ENCODE peak calls at places on chromosomes 7 and 10, in eight cellular contexts. A, Q, F, N, C, Y, H and T are unnamed samples.

GRCh38 chr10:2968401-2968800 is 98.9 kb upstream of the PFKP start:
- DNase-seq in A (no peak), F (peak; percentile 85), Q (no peak), Y (no peak), N (no peak), C (no peak), H (peak; percentile 67), T (no peak)

GRCh38 chr10:102744374-102745051 is 765 bp downstream of the WBP1L start:
- DNase-seq in Y (peak; percentile 31), H (peak; percentile 16), A (no peak), Q (no peak), C (no peak), N (no peak), F (no peak), T (peak; percentile 76)

GRCh38 chr10:62719058-62719457 is 85.5 kb upstream of the ADO start:
- DNase-seq in A (no peak), H (no peak), Q (no peak), Y (no peak), C (no peak), N (no peak), F (no peak), T (no peak)

GRCh38 chr7:39054731-39055130 is 77.0 kb downstream of the POU6F2 start:
- DNase-seq in Y (no peak), Q (no peak), A (no peak), N (no peak), H (no peak), C (no peak), F (no peak), T (no peak)

GRCh38 chr10:17213646-17214349 is 12.3 kb upstream of the TRDMT1 start:
- DNase-seq in H (peak; percentile 83), Q (no peak), F (peak; percentile 71), A (peak; percentile 70), C (peak; percentile 41), N (no peak), Y (no peak), T (no peak)

GRCh38 chr7:44761207-44762161 is 12.8 kb downstream of the ZMIZ2 start:
- DNase-seq in C (no peak), A (peak; percentile 41), Q (no peak), N (no peak), F (no peak), H (no peak), Y (peak; percentile 89), T (no peak)

GRCh38 chr7:20561466-20561865 is 54.0 kb upstream of the ABCB5 start:
- DNase-seq in Y (no peak), Q (no peak), N (no peak), F (peak; percentile 52), C (no peak), A (no peak), H (no peak), T (no peak)

GRCh38 chr7:135490783-135491182 is 19.1 kb downstream of the CNOT4 start:
- DNase-seq in C (peak; percentile 37), Q (no peak), F (peak; percentile 52), Y (peak; percentile 53), A (peak; percentile 15), N (no peak), H (peak; percentile 60), T (no peak)

GRCh38 chr10:10872035-10872673 is 145.5 kb upstream of the CELF2 start:
- DNase-seq in Y (no peak), H (peak; percentile 96), F (peak; percentile 98), A (peak; percentile 80), N (no peak), C (no peak), Q (no peak), T (no peak)

GRCh38 chr10:22002531-22003110 is 909 bp downstream of the DNAJC1 start:
- DNase-seq in F (peak; percentile 66), Q (peak; percentile 15), H (peak; percentile 63), Y (no peak), N (no peak), A (peak; percentile 66), C (peak; percentile 13), T (no peak)

GRCh38 chr7:46448478-46448877 is 527.4 kb upstream of the IGFBP3 start:
- DNase-seq in A (no peak), Q (no peak), F (no peak), H (no peak), C (no peak), N (no peak), Y (no peak), T (no peak)

GRCh38 chr7:126501617-126502016 is 751.1 kb downstream of the GRM8 start:
- DNase-seq in Y (no peak), Q (no peak), N (no peak), C (no peak), H (no peak), F (no peak), A (no peak), T (no peak)

GRCh38 chr7:55058314-55058713 is 39.5 kb downstream of the EGFR start:
- DNase-seq in C (no peak), A (no peak), N (no peak), Q (no peak), H (no peak), Y (no peak), F (no peak), T (no peak)

GRCh38 chr10:101576229-101576863 is 11.7 kb downstream of the POLL start:
- DNase-seq in H (peak; percentile 38), F (no peak), Q (no peak), A (peak; percentile 39), N (no peak), Y (no peak), C (peak; percentile 58), T (no peak)

GRCh38 chr7:818031-818699 is 14.1 kb upstream of the SUN1 start:
- DNase-seq in Y (no peak), F (peak; percentile 69), H (peak; percentile 85), A (peak; percentile 57), N (no peak), Q (no peak), C (peak; percentile 58), T (no peak)
- H3K4me3 ChIP-seq in Y (peak overlapping the region; percentile 91), F (no peak overlapping the region), H (no peak overlapping the region), A (peak overlapping the region; percentile 82), N (peak overlapping the region; percentile 89), Q (no peak overlapping the region), C (no peak overlapping the region), T (peak overlapping the region; percentile 99)

GRCh38 chr7:158247758-158248487 is 339.7 kb downstream of the PTPRN2 start:
- DNase-seq in H (no peak), F (no peak), A (no peak), Q (no peak), N (no peak), C (no peak), Y (peak; percentile 20), T (no peak)

GRCh38 chr7:158246960-158247673 is 340.5 kb downstream of the PTPRN2 start:
- DNase-seq in C (no peak), H (no peak), Q (no peak), F (no peak), A (no peak), Y (peak; percentile 14), N (no peak), T (no peak)

GRCh38 chr7:158244873-158245723 is 342.5 kb downstream of the PTPRN2 start:
- DNase-seq in C (no peak), H (no peak), A (no peak), F (no peak), Y (peak; percentile 22), N (no peak), Q (no peak), T (peak; percentile 58)

GRCh38 chr7:158245724-158246041 is 341.9 kb downstream of the PTPRN2 start:
- DNase-seq in H (no peak), F (no peak), Q (no peak), C (no peak), A (no peak), Y (peak; percentile 23), N (no peak), T (no peak)

GRCh38 chr7:158246272-158246959 is 341.2 kb downstream of the PTPRN2 start:
- DNase-seq in A (no peak), Y (peak; percentile 22), Q (no peak), C (no peak), F (no peak), H (no peak), N (no peak), T (no peak)
- H3K9me3 ChIP-seq in A (peaks cover 8% of the 10 kb centered on the region), Y (no peaks in the 10 kb centered on the region), Q (no peaks in the 10 kb centered on the region), C (peaks cover 2% of the 10 kb centered on the region), F (peaks cover 19% of the 10 kb centered on the region), H (peaks cover 55% of the 10 kb centered on the region), N (peaks cover 27% of the 10 kb centered on the region), T (no peaks in the 10 kb centered on the region)

GRCh38 chr10:8052344-8052969 is 2.0 kb upstream of the GATA3 start:
- DNase-seq in A (peak; percentile 31), C (no peak), H (no peak), F (no peak), Y (no peak), Q (no peak), N (no peak), T (no peak)

GRCh38 chr10:8050561-8051108 is 3.9 kb upstream of the GATA3 start:
- DNase-seq in Q (no peak), Y (peak; percentile 42), C (peak; percentile 78), F (no peak), H (peak; percentile 18), A (peak; percentile 32), N (no peak), T (no peak)

GRCh38 chr10:8052970-8053445 is 1.5 kb upstream of the GATA3 start:
- DNase-seq in F (no peak), A (no peak), H (no peak), C (no peak), N (no peak), Y (no peak), Q (no peak), T (no peak)

GRCh38 chr10:8051109-8051781 is 3.2 kb upstream of the GATA3 start:
- DNase-seq in F (no peak), Y (no peak), H (no peak), C (no peak), Q (no peak), N (no peak), A (no peak), T (no peak)

GRCh38 chr10:8051851-8052257 is 2.6 kb upstream of the GATA3 start:
- DNase-seq in A (no peak), Q (no peak), Y (no peak), C (no peak), H (no peak), N (no peak), F (no peak), T (no peak)
- H3K27ac ChIP-seq in A (no peak overlapping the region), Q (peak overlapping the region; percentile 7), Y (no peak overlapping the region), C (no peak overlapping the region), H (no peak overlapping the region), N (no peak overlapping the region), F (no peak overlapping the region), T (no peak overlapping the region)

DNA sequence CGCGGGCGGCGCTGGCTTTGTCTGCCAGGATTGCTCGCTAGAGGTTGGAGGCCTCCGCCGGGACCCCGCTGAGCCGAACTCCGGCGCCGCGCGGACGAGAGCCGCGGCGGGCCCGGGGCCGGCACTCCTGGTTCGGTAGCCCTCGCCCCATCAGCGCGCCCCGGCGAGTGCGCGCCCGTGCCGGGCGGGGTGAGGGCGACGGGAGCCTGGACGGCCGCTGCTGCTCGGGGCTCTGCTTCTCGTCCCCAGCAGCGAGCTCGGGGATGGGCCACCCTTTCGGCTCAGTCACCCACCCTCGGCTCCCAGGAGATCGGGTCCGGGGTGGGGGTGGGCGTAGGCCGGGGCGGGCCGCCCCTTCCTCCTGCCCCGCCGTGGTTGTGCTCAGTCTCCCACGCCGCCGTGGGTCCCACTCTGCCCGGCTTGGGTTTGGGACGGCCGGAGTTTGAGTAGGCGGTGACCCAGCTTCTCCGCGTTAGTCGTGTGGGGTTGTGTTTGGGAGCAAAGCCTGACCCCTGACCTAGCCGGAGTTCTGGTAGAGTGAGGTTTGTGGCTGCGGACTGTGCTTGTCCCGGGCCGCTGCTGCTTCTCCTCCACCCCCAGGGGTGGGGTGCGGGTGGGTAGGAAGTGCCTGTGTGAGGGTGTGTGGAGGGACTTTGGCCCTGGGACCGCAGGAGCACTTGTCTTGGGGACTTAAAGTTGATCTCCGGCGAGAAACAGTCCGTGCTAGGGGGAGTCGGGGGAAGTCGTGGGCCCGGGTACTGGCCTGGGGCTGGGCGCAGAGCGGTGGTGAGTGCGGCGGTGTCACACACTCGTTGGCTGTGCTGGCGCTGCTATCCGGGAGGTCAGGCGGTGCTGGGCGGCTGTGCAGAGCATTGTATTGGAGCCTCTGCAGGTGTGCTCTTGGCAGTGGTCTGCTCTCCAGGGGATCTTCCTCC is 683 bp downstream of the TSPAN14 start:
- DNase-seq in A (peak; percentile 35), Q (no peak), F (no peak), C (no peak), H (no peak), N (no peak), Y (peak; percentile 67), T (no peak)
- H3K4me3 ChIP-seq in A (peak overlapping the region; percentile 82), Q (peak overlapping the region; percentile 92), F (peak overlapping the region; percentile 87), C (peak overlapping the region; percentile 98), H (peak overlapping the region; percentile 73), N (peak overlapping the region; percentile 84), Y (peak overlapping the region; percentile 83), T (peak overlapping the region; percentile 80)